ENCODE peak calls at places on chromosomes 5 and 9, in seven cellular contexts. N, C, X, H, Q, D and Y are unnamed samples.

GRCh38 chr9:133552236-133552635 is 17.7 kb downstream of the ADAMTSL2 start:
- DNase-seq in N (no peak), C (no peak), X (no peak), H (no peak), Q (no peak), D (no peak), Y (no peak)

GRCh38 chr5:50800410-50800809 is 134.0 kb downstream of the PARP8 start:
- DNase-seq in N (no peak), C (no peak), X (no peak), H (no peak), Q (no peak), D (no peak), Y (no peak)

GRCh38 chr9:107772988-107773387 is 283.4 kb upstream of the KLF4 start:
- DNase-seq in N (no peak), C (no peak), X (no peak), H (no peak), Q (no peak), D (no peak), Y (no peak)

GRCh38 chr5:89377752-89378455 is 494.9 kb upstream of the MEF2C start:
- DNase-seq in N (no peak), C (peak), X (no peak), H (no peak), Q (peak), D (no peak), Y (no peak)

GRCh38 chr5:177094224-177095087 is 7.7 kb downstream of the FGFR4 start:
- DNase-seq in N (peak), C (peak), X (no peak), H (peak), Q (no peak), D (peak), Y (no peak)

GRCh38 chr5:174384509-174384947 is 339.0 kb downstream of the NSG2 start:
- DNase-seq in N (no peak), C (peak), X (no peak), H (peak), Q (no peak), D (no peak), Y (no peak)

GRCh38 chr9:136744747-136745146 is 2.0 kb upstream of the LCN10 start:
- DNase-seq in N (no peak), C (no peak), X (no peak), H (no peak), Q (no peak), D (no peak), Y (no peak)

GRCh38 chr9:86275962-86276361 is 6.4 kb downstream of the ISCA1 start:
- DNase-seq in N (no peak), C (no peak), X (no peak), H (no peak), Q (no peak), D (no peak), Y (no peak)

GRCh38 chr9:137535120-137535428 is 15.1 kb downstream of the PNPLA7 start:
- DNase-seq in N (no peak), C (no peak), X (no peak), H (no peak), Q (no peak), D (no peak), Y (no peak)

GRCh38 chr9:98641675-98642074 is 67.1 kb downstream of the GABBR2 start:
- DNase-seq in N (no peak), C (no peak), X (no peak), H (no peak), Q (no peak), D (no peak), Y (no peak)

GRCh38 chr5:151070449-151070848 is 10.4 kb downstream of the TNIP1 start:
- DNase-seq in N (no peak), C (no peak), X (no peak), H (no peak), Q (no peak), D (no peak), Y (no peak)

GRCh38 chr9:10946676-10947410 is 334.0 kb upstream of the PTPRD start:
- DNase-seq in N (no peak), C (no peak), X (no peak), H (no peak), Q (no peak), D (no peak), Y (no peak)

GRCh38 chr9:129584136-129584535 is 36.8 kb downstream of the C9orf50 start:
- DNase-seq in N (no peak), C (peak), X (peak), H (peak), Q (peak), D (peak), Y (peak)

GRCh38 chr9:5529683-5530221 is 19.4 kb downstream of the PDCD1LG2 start:
- DNase-seq in N (no peak), C (no peak), X (no peak), H (no peak), Q (peak), D (no peak), Y (no peak)

GRCh38 chr5:476102-476813 is 33.3 kb downstream of the EXOC3 start:
- DNase-seq in N (peak), C (peak), X (no peak), H (no peak), Q (no peak), D (no peak), Y (no peak)

GRCh38 chr9:108978121-108978694 is 35.1 kb downstream of the CTNNAL1 start:
- DNase-seq in N (no peak), C (peak), X (no peak), H (no peak), Q (no peak), D (no peak), Y (no peak)

GRCh38 chr9:78031271-78031825 is at the start of gene GNAQ:
- DNase-seq in N (peak), C (no peak), X (no peak), H (no peak), Q (peak), D (peak), Y (peak)

GRCh38 chr9:14661421-14662059 is 31.7 kb downstream of the ZDHHC21 start:
- DNase-seq in N (no peak), C (peak), X (peak), H (no peak), Q (peak), D (no peak), Y (no peak)

GRCh38 chr5:67181648-67182218 is 14.9 kb downstream of the CD180 start:
- DNase-seq in N (no peak), C (no peak), X (no peak), H (no peak), Q (no peak), D (no peak), Y (no peak)

GRCh38 chr5:135718151-135718550 is 116.3 kb upstream of the SLC25A48 start:
- DNase-seq in N (no peak), C (no peak), X (no peak), H (no peak), Q (peak), D (no peak), Y (no peak)

GRCh38 chr5:1105350-1106265 is 6.3 kb downstream of the SLC12A7 start:
- DNase-seq in N (peak), C (peak), X (no peak), H (no peak), Q (no peak), D (no peak), Y (no peak)

GRCh38 chr5:76742586-76742985 is 26.7 kb downstream of the F2R start:
- DNase-seq in N (no peak), C (peak), X (no peak), H (no peak), Q (no peak), D (no peak), Y (no peak)

GRCh38 chr9:114409103-114409780 is 21.5 kb upstream of the AKNA start:
- DNase-seq in N (no peak), C (no peak), X (no peak), H (peak), Q (peak), D (no peak), Y (no peak)

GRCh38 chr5:152124413-152125082 is 199.9 kb upstream of the GLRA1 start:
- DNase-seq in N (no peak), C (no peak), X (no peak), H (no peak), Q (no peak), D (no peak), Y (no peak)

GRCh38 chr5:110757118-110757729 is 18.4 kb downstream of the SLC25A46 start:
- DNase-seq in N (no peak), C (peak), X (peak), H (no peak), Q (peak), D (no peak), Y (peak)

GRCh38 chr5:3386676-3387075 is 209.0 kb upstream of the IRX1 start:
- DNase-seq in N (no peak), C (no peak), X (no peak), H (no peak), Q (no peak), D (no peak), Y (no peak)

GRCh38 chr5:98603456-98603855 is 170.0 kb upstream of the RGMB start:
- DNase-seq in N (no peak), C (no peak), X (no peak), H (no peak), Q (no peak), D (no peak), Y (no peak)

GRCh38 chr5:58455066-58455465 is 4.8 kb downstream of the PLK2 start:
- DNase-seq in N (no peak), C (peak), X (no peak), H (no peak), Q (no peak), D (no peak), Y (no peak)

GRCh38 chr9:112711050-112711689 is 6.7 kb downstream of the INIP start:
- DNase-seq in N (no peak), C (peak), X (no peak), H (peak), Q (peak), D (no peak), Y (no peak)

DNA sequence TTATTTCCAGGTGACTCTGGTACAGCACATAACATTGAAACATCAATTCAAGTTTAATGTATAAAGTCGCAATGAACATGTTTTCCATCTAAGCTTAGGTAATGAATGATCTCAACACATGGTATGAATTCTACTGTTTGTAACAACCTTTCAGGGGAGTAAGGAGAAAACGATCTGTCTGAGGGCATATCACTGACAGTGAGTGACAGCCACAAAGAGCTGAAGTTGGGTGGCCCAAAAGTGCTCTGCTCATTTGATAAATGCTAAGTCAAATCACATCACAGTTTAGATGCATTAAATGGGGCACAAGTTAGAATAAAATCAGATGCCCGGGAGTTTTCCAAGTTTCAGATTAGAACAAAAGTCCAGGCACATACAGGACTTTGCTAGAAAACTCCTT is 1.2 kb downstream of the FANCC start:
- DNase-seq in N (no peak), C (no peak), X (no peak), H (no peak), Q (no peak), D (no peak), Y (no peak)
- H3K4me3 ChIP-seq in N (peak), C (peak), X (peak), H (peak), Q (peak), D (peak), Y (peak)

GRCh38 chr5:68289576-68289975 is 74.0 kb downstream of the PIK3R1 start:
- DNase-seq in N (no peak), C (no peak), X (no peak), H (no peak), Q (no peak), D (no peak), Y (no peak)
- H3K4me3 ChIP-seq in N (peak), C (no peak), X (peak), H (no peak), Q (no peak), D (peak), Y (no peak)

GRCh38 chr9:88530051-88530450 is 4.9 kb upstream of the NXNL2 start:
- DNase-seq in N (no peak), C (peak), X (no peak), H (peak), Q (peak), D (peak), Y (no peak)

GRCh38 chr9:88533951-88534455 is 975 bp upstream of the NXNL2 start:
- DNase-seq in N (no peak), C (no peak), X (no peak), H (peak), Q (peak), D (peak), Y (no peak)

GRCh38 chr9:88532320-88532719 is 2.7 kb upstream of the NXNL2 start:
- DNase-seq in N (no peak), C (peak), X (peak), H (no peak), Q (no peak), D (peak), Y (no peak)

GRCh38 chr9:88529496-88529895 is 5.5 kb upstream of the NXNL2 start:
- DNase-seq in N (no peak), C (no peak), X (no peak), H (no peak), Q (no peak), D (no peak), Y (no peak)

GRCh38 chr9:88531920-88532319 is 3.1 kb upstream of the NXNL2 start:
- DNase-seq in N (no peak), C (no peak), X (no peak), H (no peak), Q (no peak), D (no peak), Y (no peak)
- H3K4me3 ChIP-seq in N (no peak), C (no peak), X (peak), H (no peak), Q (no peak), D (no peak), Y (no peak)

DNA sequence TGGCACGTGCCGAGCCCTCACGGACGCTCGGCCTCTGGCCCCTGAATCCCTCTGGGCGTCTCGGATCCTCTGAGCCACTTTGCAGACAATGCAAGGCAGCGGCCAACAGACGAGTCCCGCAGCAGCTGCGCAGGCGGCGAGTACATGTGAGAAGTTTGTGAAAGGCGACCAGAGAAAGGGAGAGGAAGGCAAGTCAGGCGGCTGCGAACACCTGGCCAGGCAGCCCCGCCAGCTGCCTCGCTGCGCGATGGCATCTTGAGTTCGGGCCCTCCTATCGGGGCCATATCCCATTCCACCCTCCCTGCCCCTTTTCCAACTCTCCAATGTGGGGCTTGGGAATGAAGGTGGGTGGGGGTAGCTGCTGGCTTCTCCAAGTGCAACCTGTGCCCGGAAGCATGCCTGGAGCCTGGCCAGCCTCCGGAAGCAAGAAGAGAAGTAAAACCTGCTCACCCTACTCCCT is 4.5 kb upstream of the POU4F3 start:
- DNase-seq in N (no peak), C (no peak), X (no peak), H (no peak), Q (no peak), D (no peak), Y (no peak)
- H3K4me3 ChIP-seq in N (no peak), C (no peak), X (no peak), H (no peak), Q (no peak), D (no peak), Y (no peak)

GRCh38 chr5:74201334-74202081 is 439.0 kb downstream of the ENC1 start:
- DNase-seq in N (peak), C (peak), X (no peak), H (peak), Q (peak), D (no peak), Y (no peak)

GRCh38 chr5:74209566-74209965 is 431.0 kb downstream of the ENC1 start:
- DNase-seq in N (no peak), C (peak), X (no peak), H (no peak), Q (no peak), D (no peak), Y (no peak)

GRCh38 chr5:74200560-74200959 is 440.0 kb downstream of the ENC1 start:
- DNase-seq in N (no peak), C (no peak), X (no peak), H (no peak), Q (no peak), D (no peak), Y (no peak)

GRCh38 chr5:74206571-74207550 is 433.7 kb downstream of the ENC1 start:
- DNase-seq in N (peak), C (peak), X (no peak), H (peak), Q (peak), D (peak), Y (no peak)

DNA sequence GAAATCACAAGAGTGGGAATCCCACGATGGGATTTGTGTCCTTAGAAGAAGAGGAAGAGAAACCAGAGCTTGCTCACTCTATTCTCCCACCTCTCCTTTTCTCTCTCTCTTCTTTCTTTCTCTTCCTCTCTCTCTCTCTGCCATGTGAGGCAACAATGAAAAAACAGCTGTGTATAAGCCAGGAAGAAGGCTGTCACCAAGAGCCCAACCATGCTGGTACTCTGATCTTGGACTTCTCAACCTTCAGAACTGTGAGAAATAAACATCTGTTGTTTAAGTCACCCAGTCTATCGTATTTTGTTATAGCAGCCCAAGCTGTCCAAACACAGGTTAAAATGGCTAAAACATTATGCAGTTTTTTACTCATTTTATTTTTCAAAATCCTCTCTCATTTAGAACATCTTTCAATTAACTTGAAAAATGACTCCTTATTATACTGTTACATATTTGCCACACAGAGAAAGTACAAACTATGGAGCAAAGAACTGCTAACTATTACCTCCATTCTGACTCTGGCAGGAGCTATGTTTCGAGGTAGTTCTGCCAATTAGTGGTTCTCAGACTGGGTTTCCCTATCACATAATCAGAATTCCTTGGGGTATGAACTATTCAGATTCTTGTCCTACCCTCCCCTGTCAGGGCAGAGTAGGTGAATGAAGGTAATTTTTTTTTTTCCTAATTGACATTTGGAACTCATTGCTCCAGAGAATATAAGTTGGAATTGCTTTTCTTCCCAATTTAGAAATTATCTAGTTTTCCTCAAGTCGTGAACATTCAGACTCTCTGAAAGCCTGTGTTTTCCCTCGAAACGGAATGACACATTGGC is 434.6 kb downstream of the ENC1 start:
- DNase-seq in N (no peak), C (no peak), X (no peak), H (no peak), Q (no peak), D (no peak), Y (no peak)
- H3K4me3 ChIP-seq in N (no peak), C (no peak), X (no peak), H (no peak), Q (no peak), D (no peak), Y (no peak)